ENCODE peak calls at places on chromosomes 12 and 14, in nine cellular contexts. O is PC-9; C is thyroid gland; M is A549; B is aorta; V is IMR-90; F is CD8-positive, alpha-beta memory T cell; A is CD8-positive, alpha-beta T cell; D is neuronal stem cell. Q is an unnamed sample. For H3K9me3, the result is how much of the 10 kb centered on the place peaks cover.

GRCh38 chr14:73457050-73457934 is 1.1 kb downstream of the NUMB start:
- DNase-seq in O (no peak), C (peak), M (no peak), B (peak), V (peak), F (peak), A (no peak), D (peak), Q (peak)

GRCh38 chr12:47408171-47408871 is 297.5 kb downstream of the RPAP3 start:
- DNase-seq in O (peak), C (no peak), M (peak), B (no peak), V (no peak), F (peak), A (peak), D (no peak), Q (no peak)

GRCh38 chr14:57319636-57320035 is 50.9 kb downstream of the AP5M1 start:
- DNase-seq in O (no peak), C (no peak), M (no peak), B (no peak), V (no peak), F (no peak), A (no peak), D (no peak), Q (no peak)

GRCh38 chr14:63895510-63895909 is 42.7 kb downstream of the SYNE2 start:
- DNase-seq in O (no peak), C (peak), M (no peak), B (no peak), V (no peak), F (no peak), A (no peak), D (no peak), Q (no peak)

GRCh38 chr14:105534586-105534985 is 8.2 kb downstream of the TMEM121 start:
- DNase-seq in O (no peak), C (no peak), M (no peak), B (no peak), V (no peak), F (no peak), A (no peak), D (no peak), Q (no peak)

GRCh38 chr12:52151859-52152783 is 39.7 kb downstream of the KRT80 start:
- DNase-seq in O (peak), C (peak), M (peak), B (peak), V (peak), F (peak), A (peak), D (peak), Q (peak)

GRCh38 chr14:67477926-67478915 is 10.3 kb downstream of the TMEM229B start:
- DNase-seq in O (no peak), C (peak), M (no peak), B (no peak), V (no peak), F (no peak), A (no peak), D (no peak), Q (no peak)

GRCh38 chr14:90272523-90272922 is 16.2 kb downstream of the PSMC1 start:
- DNase-seq in O (no peak), C (no peak), M (no peak), B (no peak), V (no peak), F (no peak), A (no peak), D (no peak), Q (no peak)

GRCh38 chr14:76918176-76918750 is 92.1 kb downstream of the LRRC74A start:
- DNase-seq in O (peak), C (peak), M (no peak), B (peak), V (peak), F (no peak), A (no peak), D (no peak), Q (no peak)

GRCh38 chr12:130920119-130920703 is 33.5 kb upstream of the ADGRD1 start:
- DNase-seq in O (no peak), C (no peak), M (no peak), B (no peak), V (no peak), F (no peak), A (no peak), D (no peak), Q (no peak)

GRCh38 chr12:42086021-42086420 is 58.7 kb downstream of the GXYLT1 start:
- DNase-seq in O (no peak), C (no peak), M (no peak), B (no peak), V (peak), F (no peak), A (no peak), D (no peak), Q (no peak)

GRCh38 chr12:71392521-71393145 is 47.0 kb upstream of the LGR5 start:
- DNase-seq in O (peak), C (no peak), M (peak), B (no peak), V (peak), F (no peak), A (no peak), D (peak), Q (no peak)

GRCh38 chr14:100623961-100624360 is 36.7 kb upstream of the BEGAIN start:
- DNase-seq in O (no peak), C (no peak), M (no peak), B (no peak), V (no peak), F (peak), A (no peak), D (no peak), Q (no peak)

GRCh38 chr12:122983789-122984515 is 3.5 kb downstream of the ARL6IP4 start:
- DNase-seq in O (no peak), C (no peak), M (no peak), B (no peak), V (no peak), F (no peak), A (no peak), D (no peak), Q (no peak)

GRCh38 chr12:77122236-77122635 is 56.9 kb upstream of the E2F7 start:
- DNase-seq in O (peak), C (no peak), M (no peak), B (no peak), V (peak), F (no peak), A (no peak), D (no peak), Q (no peak)

GRCh38 chr12:27610380-27610779 is 85.9 kb upstream of the REP15 start:
- DNase-seq in O (no peak), C (no peak), M (no peak), B (no peak), V (peak), F (no peak), A (no peak), D (no peak), Q (no peak)

GRCh38 chr12:70443274-70443673 is 77.2 kb downstream of the KCNMB4 start:
- DNase-seq in O (no peak), C (no peak), M (no peak), B (no peak), V (no peak), F (no peak), A (no peak), D (no peak), Q (no peak)

GRCh38 chr12:131694116-131694838 is 16.6 kb upstream of the SFSWAP start:
- DNase-seq in O (no peak), C (no peak), M (no peak), B (no peak), V (no peak), F (no peak), A (no peak), D (no peak), Q (no peak)

GRCh38 chr12:3054993-3055711 is 22.0 kb upstream of the TSPAN9 start:
- DNase-seq in O (no peak), C (peak), M (no peak), B (peak), V (no peak), F (no peak), A (no peak), D (no peak), Q (no peak)

GRCh38 chr12:53289891-53290290 is 5.5 kb upstream of the PFDN5 start:
- DNase-seq in O (no peak), C (no peak), M (no peak), B (no peak), V (peak), F (no peak), A (no peak), D (no peak), Q (no peak)

GRCh38 chr12:88924162-88924561 is 343.9 kb upstream of the KITLG start:
- DNase-seq in O (no peak), C (no peak), M (no peak), B (no peak), V (no peak), F (no peak), A (no peak), D (no peak), Q (no peak)

GRCh38 chr14:100103261-100104005 is 38.2 kb downstream of the EVL start:
- DNase-seq in O (no peak), C (no peak), M (no peak), B (no peak), V (peak), F (peak), A (no peak), D (no peak), Q (no peak)

GRCh38 chr12:108349245-108349644 is 10.1 kb upstream of the CMKLR1 start:
- DNase-seq in O (no peak), C (no peak), M (no peak), B (peak), V (no peak), F (no peak), A (no peak), D (no peak), Q (no peak)

GRCh38 chr12:13606290-13606689 is 375.1 kb downstream of the GRIN2B start:
- DNase-seq in O (no peak), C (no peak), M (no peak), B (no peak), V (no peak), F (no peak), A (no peak), D (no peak), Q (no peak)

GRCh38 chr12:114123108-114123507 is 157.0 kb upstream of the RBM19 start:
- DNase-seq in O (no peak), C (no peak), M (no peak), B (no peak), V (no peak), F (no peak), A (no peak), D (no peak), Q (no peak)

GRCh38 chr14:95516554-95517209 is at the start of gene SYNE3:
- DNase-seq in O (no peak), C (peak), M (peak), B (peak), V (no peak), F (peak), A (peak), D (no peak), Q (peak)

GRCh38 chr14:85907536-85907935 is 377.6 kb downstream of the FLRT2 start:
- DNase-seq in O (no peak), C (no peak), M (no peak), B (no peak), V (no peak), F (no peak), A (no peak), D (peak), Q (no peak)
- H3K9me3 ChIP-seq in O (under half), C (under half), M (under half), B (under half), V (under half), F (under half), A (under half), D (under half), Q (under half)

GRCh38 chr14:75153295-75153694 is 23.1 kb downstream of the TMED10 start:
- DNase-seq in O (no peak), C (no peak), M (no peak), B (no peak), V (no peak), F (no peak), A (no peak), D (no peak), Q (no peak)
- H3K9me3 ChIP-seq in O (under half), C (under half), M (under half), B (under half), V (under half), F (under half), A (under half), D (under half), Q (under half)

GRCh38 chr12:34386621-34387255 is 364.4 kb downstream of the ALG10 start:
- DNase-seq in O (no peak), C (no peak), M (no peak), B (no peak), V (no peak), F (no peak), A (no peak), D (no peak), Q (no peak)
- H3K9me3 ChIP-seq in O (under half), C (under half), M (under half), B (under half), V (half or more), F (under half), A (under half), D (under half), Q (under half)

DNA sequence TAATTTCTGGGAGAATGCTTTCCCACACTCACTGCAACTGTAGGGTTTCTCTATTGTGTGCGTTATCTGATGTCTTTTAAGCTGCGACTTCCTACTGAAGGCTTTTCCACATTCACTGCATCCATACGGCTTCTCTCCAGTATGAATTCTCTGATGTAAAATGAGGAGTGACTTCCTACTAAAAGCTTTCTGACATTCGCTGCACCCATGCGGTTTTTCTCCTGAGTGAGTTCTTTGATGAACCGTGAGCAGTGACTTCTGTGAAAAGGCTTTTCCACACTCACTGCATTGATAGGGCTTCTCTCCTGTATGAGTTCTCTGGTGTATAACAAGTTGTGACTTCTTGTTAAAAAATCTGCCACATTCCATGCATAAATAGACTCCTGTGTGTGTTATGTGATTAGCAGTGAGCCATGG is 29.7 kb downstream of the ZNF605 start:
- DNase-seq in O (no peak), C (no peak), M (no peak), B (no peak), V (no peak), F (no peak), A (no peak), D (no peak), Q (no peak)
- H3K9me3 ChIP-seq in O (half or more), C (under half), M (half or more), B (under half), V (half or more), F (half or more), A (half or more), D (half or more), Q (half or more)

DNA sequence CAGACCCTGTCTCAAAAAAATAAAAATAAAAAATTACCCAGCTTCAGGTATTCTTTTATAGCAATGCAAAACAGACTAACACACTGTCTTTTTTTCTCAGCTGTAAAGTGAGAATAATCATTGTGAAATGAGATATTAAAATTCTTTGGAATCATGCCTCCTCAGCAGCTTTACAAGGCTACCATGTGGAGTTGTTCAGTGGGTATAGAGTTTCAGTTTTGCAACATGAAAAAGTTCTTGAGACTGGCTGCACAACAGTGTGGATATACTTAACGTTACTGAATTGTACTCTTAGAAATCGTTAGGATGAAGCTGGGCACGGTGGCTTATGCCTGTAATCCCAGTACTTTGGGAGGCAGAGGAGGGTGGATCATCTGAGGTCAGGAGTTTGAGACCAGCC is 15.7 kb upstream of the MAPKAPK5 start:
- DNase-seq in O (no peak), C (no peak), M (no peak), B (no peak), V (no peak), F (no peak), A (no peak), D (no peak), Q (no peak)
- H3K9me3 ChIP-seq in O (under half), C (under half), M (under half), B (under half), V (under half), F (under half), A (under half), D (under half), Q (under half)

DNA sequence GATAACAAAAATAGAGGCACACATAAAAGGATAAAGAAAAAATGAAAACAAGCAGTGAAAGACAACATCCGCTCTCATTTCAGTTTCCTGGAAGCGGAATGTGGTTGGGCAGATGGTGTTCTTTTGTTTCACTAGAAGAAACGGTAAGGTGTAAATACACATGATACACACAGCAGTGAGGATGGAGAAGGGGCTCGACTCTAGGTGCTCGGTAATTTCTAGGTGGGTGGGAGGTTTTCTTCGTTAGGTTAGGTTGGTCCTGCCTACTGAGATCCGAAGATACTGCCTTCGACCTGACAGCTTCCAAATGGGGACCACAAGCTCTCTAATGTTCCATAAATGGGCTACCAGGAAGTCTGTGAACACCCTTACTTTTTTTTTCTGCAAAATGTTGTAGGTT is 1082.5 kb downstream of the BCL11B start:
- DNase-seq in O (no peak), C (no peak), M (no peak), B (no peak), V (no peak), F (peak), A (peak), D (no peak), Q (no peak)
- H3K9me3 ChIP-seq in O (under half), C (under half), M (under half), B (under half), V (under half), F (under half), A (under half), D (under half), Q (under half)

Q was measured in T-helper 17 cell.